ENCODE peak calls at places on chromosomes 6 and 20, in nine cellular contexts. S is foreskin melanocyte, O is HuH-7.5, G is hypothalamus, J is fibroblast of gingiva, B is neuronal stem cell, L is NCI-H1092 treated with DMSO at 0.1 percent for 48 hours, U is H7, Z is pons. Q is an unnamed sample.

GRCh38 chr20:20130399-20130798 is 78.1 kb downstream of the CFAP61 start:
- DNase-seq in Z (no peak), L (peak), O (no peak), S (no peak), J (no peak), B (no peak), U (peak), G (no peak), Q (no peak)

GRCh38 chr6:52801188-52801841 is 2.3 kb downstream of the GSTA1 start:
- DNase-seq in L (no peak), Z (no peak), J (no peak), G (no peak), U (no peak), S (no peak), O (no peak), B (no peak), Q (no peak)

GRCh38 chr6:128882991-128883571 is at the start of gene LAMA2:
- DNase-seq in Z (peak), L (no peak), G (peak), O (no peak), S (peak), B (peak), J (peak), U (peak), Q (peak)

GRCh38 chr6:69835414-69836179 is 30.8 kb upstream of the COL19A1 start:
- DNase-seq in Z (peak), G (no peak), J (peak), L (peak), U (peak), S (peak), B (peak), O (peak), Q (peak)

GRCh38 chr6:158122048-158122447 is 46.0 kb downstream of the SERAC1 start:
- DNase-seq in Z (no peak), S (no peak), J (no peak), G (no peak), B (no peak), L (no peak), U (no peak), O (no peak), Q (no peak)

GRCh38 chr6:73516712-73517489 is 3.9 kb downstream of the EEF1A1 start:
- DNase-seq in G (no peak), Z (no peak), S (no peak), L (no peak), B (no peak), O (no peak), J (peak), U (no peak), Q (no peak)

GRCh38 chr6:14883921-14884320 is 361.9 kb upstream of the JARID2 start:
- DNase-seq in O (no peak), Z (no peak), B (no peak), S (no peak), U (peak), G (no peak), J (peak), L (no peak), Q (no peak)

GRCh38 chr6:36334832-36335459 is 1.7 kb downstream of the BNIP5 start:
- DNase-seq in O (no peak), L (no peak), S (no peak), B (no peak), Z (no peak), G (no peak), J (no peak), U (no peak), Q (no peak)

GRCh38 chr20:19995220-19995863 is 21.8 kb upstream of the NAA20 start:
- DNase-seq in O (no peak), B (no peak), L (peak), U (peak), S (peak), G (no peak), J (peak), Z (peak), Q (peak)

GRCh38 chr6:6497976-6498375 is 90.5 kb upstream of the LY86 start:
- DNase-seq in U (no peak), B (no peak), S (no peak), G (no peak), J (no peak), L (no peak), Z (no peak), O (no peak), Q (no peak)

GRCh38 chr6:4258733-4259132 is 123.4 kb upstream of the ECI2 start:
- DNase-seq in L (no peak), O (no peak), G (no peak), B (no peak), S (no peak), J (no peak), Z (no peak), U (no peak), Q (no peak)

GRCh38 chr6:31203345-31203979 is 33.0 kb upstream of the POU5F1 start:
- DNase-seq in U (no peak), B (no peak), Z (peak), L (no peak), G (no peak), S (no peak), O (no peak), J (no peak), Q (no peak)

GRCh38 chr6:136324981-136325380 is 35.3 kb upstream of the BCLAF1 start:
- DNase-seq in U (no peak), L (no peak), Z (no peak), J (no peak), S (no peak), B (no peak), O (no peak), G (no peak), Q (no peak)

GRCh38 chr6:97885230-97885772 is 602.3 kb upstream of the MMS22L start:
- DNase-seq in U (no peak), L (no peak), Z (no peak), J (no peak), S (no peak), B (no peak), O (no peak), G (no peak), Q (no peak)

GRCh38 chr6:20126789-20127653 is 85.2 kb downstream of the MBOAT1 start:
- DNase-seq in S (peak), U (peak), Z (peak), G (peak), J (peak), B (peak), L (peak), O (peak), Q (peak)

GRCh38 chr6:140979642-140980091 is 1153.1 kb upstream of the GJE1 start:
- DNase-seq in S (no peak), Z (no peak), L (no peak), G (no peak), O (no peak), J (peak), B (no peak), U (no peak), Q (no peak)

GRCh38 chr6:34791842-34792604 is at the start of gene BLTP3A:
- DNase-seq in O (peak), Z (peak), G (peak), U (peak), J (peak), B (peak), L (peak), S (peak), Q (peak)

GRCh38 chr6:114520976-114521375 is 178.2 kb upstream of the HS3ST5 start:
- DNase-seq in Z (no peak), J (no peak), O (no peak), S (no peak), G (no peak), U (no peak), L (no peak), B (no peak), Q (no peak)

GRCh38 chr6:136846046-136846445 is 23.7 kb downstream of the PEX7 start:
- DNase-seq in O (no peak), S (peak), G (no peak), U (peak), J (peak), B (peak), L (peak), Z (peak), Q (peak)

GRCh38 chr20:23566199-23566932 is 1.9 kb downstream of the CST9L start:
- DNase-seq in O (no peak), Z (no peak), L (no peak), G (no peak), S (no peak), B (no peak), J (no peak), U (no peak), Q (no peak)

GRCh38 chr6:159833997-159834601 is 34.0 kb downstream of the PNLDC1 start:
- DNase-seq in B (no peak), O (no peak), Z (no peak), S (no peak), U (peak), L (no peak), J (no peak), G (no peak), Q (no peak)

GRCh38 chr6:149242883-149243282 is 74.6 kb upstream of the TAB2 start:
- DNase-seq in S (no peak), B (no peak), J (no peak), G (no peak), Z (no peak), O (no peak), L (no peak), U (no peak), Q (no peak)

GRCh38 chr20:7161690-7162089 is 394.2 kb downstream of the BMP2 start:
- DNase-seq in S (no peak), Z (peak), G (no peak), L (peak), B (no peak), U (peak), J (no peak), O (peak), Q (no peak)

GRCh38 chr20:9087531-9088217 is 18.8 kb downstream of the PLCB4 start:
- DNase-seq in L (peak), Z (no peak), U (no peak), J (no peak), O (no peak), G (no peak), S (no peak), B (no peak), Q (no peak)

GRCh38 chr20:2658414-2659354 is 5.3 kb downstream of the IDH3B start:
- DNase-seq in J (no peak), B (no peak), U (no peak), L (no peak), O (no peak), G (no peak), S (no peak), Z (no peak), Q (peak)

GRCh38 chr6:140061422-140062041 is 687.1 kb upstream of the CITED2 start:
- DNase-seq in G (no peak), L (no peak), Z (no peak), B (no peak), O (no peak), U (no peak), J (peak), S (no peak), Q (no peak)

GRCh38 chr6:146768722-146769121 is 169.9 kb downstream of the ADGB start:
- DNase-seq in J (no peak), S (no peak), U (no peak), L (no peak), B (no peak), G (no peak), Z (no peak), O (no peak), Q (no peak)

GRCh38 chr6:53347250-53347920 is 1.4 kb downstream of the ELOVL5 start:
- DNase-seq in O (no peak), L (no peak), U (no peak), G (no peak), Z (peak), S (peak), B (peak), J (peak), Q (peak)

GRCh38 chr6:53861543-53861942 is 66.7 kb downstream of the LRRC1 start:
- DNase-seq in L (no peak), U (no peak), Z (no peak), O (no peak), S (no peak), J (no peak), G (no peak), B (no peak), Q (no peak)